ENCODE peak calls at places on chromosomes 16 and 17, in six cellular contexts. P, C, R, G, V and Q are unnamed samples.

GRCh38 chr16:66515543-66516171 is 34.3 kb downstream of the TK2 start:
- DNase-seq in P (no peak), C (peak), R (no peak), G (peak), V (no peak), Q (no peak)

GRCh38 chr16:7590934-7591333 is 258.3 kb downstream of the RBFOX1 start:
- DNase-seq in P (no peak), C (no peak), R (no peak), G (no peak), V (no peak), Q (no peak)

GRCh38 chr17:79810138-79811027 is 13.5 kb upstream of the CBX8 start:
- DNase-seq in P (peak), C (peak), R (peak), G (peak), V (no peak), Q (peak)

GRCh38 chr16:89709166-89709565 is 7.7 kb upstream of the SPATA2L start:
- DNase-seq in P (no peak), C (no peak), R (no peak), G (no peak), V (no peak), Q (no peak)

GRCh38 chr17:75876938-75877751 is 1.2 kb downstream of the TRIM47 start:
- DNase-seq in P (peak), C (peak), R (no peak), G (peak), V (peak), Q (peak)

GRCh38 chr16:75506567-75506966 is 11.3 kb upstream of the CHST6 start:
- DNase-seq in P (peak), C (no peak), R (peak), G (peak), V (no peak), Q (no peak)

GRCh38 chr17:35917519-35918213 is 12.9 kb downstream of the RDM1 start:
- DNase-seq in P (no peak), C (no peak), R (no peak), G (no peak), V (no peak), Q (no peak)

GRCh38 chr17:82418001-82418986 is at the start of the genes HEXD and OGFOD3:
- DNase-seq in P (peak), C (peak), R (peak), G (peak), V (peak), Q (peak)

GRCh38 chr17:51076821-51077220 is 43.8 kb downstream of the SPAG9 start:
- DNase-seq in P (no peak), C (no peak), R (no peak), G (no peak), V (no peak), Q (no peak)

GRCh38 chr17:77722366-77722765 is 236.1 kb upstream of the TNRC6C start:
- DNase-seq in P (no peak), C (no peak), R (no peak), G (no peak), V (no peak), Q (no peak)

GRCh38 chr16:70770968-70771552 is 29.9 kb downstream of the VAC14 start:
- DNase-seq in P (peak), C (peak), R (no peak), G (peak), V (peak), Q (peak)

GRCh38 chr17:29291163-29291752 is 2.7 kb downstream of the NUFIP2 start:
- DNase-seq in P (no peak), C (no peak), R (no peak), G (peak), V (no peak), Q (peak)

GRCh38 chr17:41655611-41656111 is 31.3 kb upstream of the KRT17 start:
- DNase-seq in P (peak), C (no peak), R (no peak), G (no peak), V (peak), Q (no peak)

GRCh38 chr16:56183266-56183665 is 8.0 kb upstream of the GNAO1 start:
- DNase-seq in P (no peak), C (no peak), R (no peak), G (no peak), V (no peak), Q (no peak)

GRCh38 chr17:79258042-79258441 is 183.4 kb downstream of the ENGASE start:
- DNase-seq in P (no peak), C (no peak), R (no peak), G (no peak), V (no peak), Q (no peak)

GRCh38 chr16:56849690-56850680 is 15.0 kb upstream of the SLC12A3 start:
- DNase-seq in P (no peak), C (no peak), R (no peak), G (peak), V (no peak), Q (no peak)

GRCh38 chr17:44091200-44091997 is 20.9 kb downstream of the G6PC3 start:
- DNase-seq in P (no peak), C (no peak), R (no peak), G (no peak), V (no peak), Q (no peak)

GRCh38 chr17:45003877-45004276 is 35.8 kb upstream of the C1QL1 start:
- DNase-seq in P (no peak), C (no peak), R (no peak), G (no peak), V (no peak), Q (no peak)

GRCh38 chr17:69710926-69711325 is 296.4 kb downstream of the MAP2K6 start:
- DNase-seq in P (no peak), C (no peak), R (no peak), G (no peak), V (no peak), Q (no peak)

GRCh38 chr17:78723001-78723796 is 58.9 kb downstream of the CYTH1 start:
- DNase-seq in P (peak), C (no peak), R (no peak), G (peak), V (no peak), Q (peak)

GRCh38 chr16:11671271-11671670 is 3.0 kb downstream of the SNN start:
- DNase-seq in P (no peak), C (no peak), R (no peak), G (no peak), V (no peak), Q (no peak)

GRCh38 chr16:55876854-55877253 is 1.7 kb upstream of the CES5A start:
- DNase-seq in P (no peak), C (no peak), R (no peak), G (peak), V (no peak), Q (no peak)

GRCh38 chr17:48484850-48485249 is 46.0 kb downstream of the HOXB1 start:
- DNase-seq in P (no peak), C (no peak), R (peak), G (peak), V (no peak), Q (no peak)

GRCh38 chr17:80663783-80664206 is 119.2 kb downstream of the RPTOR start:
- DNase-seq in P (peak), C (peak), R (no peak), G (peak), V (no peak), Q (no peak)

GRCh38 chr17:8628609-8629169 is 1.8 kb downstream of the MYH10 start:
- DNase-seq in P (no peak), C (no peak), R (no peak), G (no peak), V (no peak), Q (peak)

GRCh38 chr17:63444457-63444856 is 1.6 kb downstream of the CYB561 start:
- DNase-seq in P (no peak), C (no peak), R (no peak), G (no peak), V (no peak), Q (no peak)

GRCh38 chr17:2909853-2910234 is 113.6 kb downstream of the RAP1GAP2 start:
- DNase-seq in P (no peak), C (no peak), R (no peak), G (no peak), V (no peak), Q (no peak)

GRCh38 chr17:20066253-20066652 is 57.1 kb downstream of the SPECC1 start:
- DNase-seq in P (no peak), C (peak), R (no peak), G (peak), V (peak), Q (peak)

GRCh38 chr16:720507-720989 is 398 bp upstream of the ANTKMT start:
- DNase-seq in P (peak), C (peak), R (no peak), G (peak), V (no peak), Q (peak)

GRCh38 chr17:38751803-38752118 is 780 bp upstream of the PSMB3 start:
- DNase-seq in P (peak), C (peak), R (peak), G (peak), V (peak), Q (peak)

GRCh38 chr17:57337390-57337789 is 81.1 kb downstream of the MSI2 start:
- DNase-seq in P (no peak), C (no peak), R (no peak), G (no peak), V (no peak), Q (no peak)

GRCh38 chr17:64662774-64663367 is 764 bp upstream of the SMURF2 start:
- DNase-seq in P (no peak), C (no peak), R (no peak), G (no peak), V (no peak), Q (no peak)

GRCh38 chr16:64096671-64097070 is 1025.2 kb downstream of the CDH11 start:
- DNase-seq in P (no peak), C (no peak), R (no peak), G (no peak), V (no peak), Q (no peak)

GRCh38 chr17:81371910-81372760 is 23.1 kb upstream of the BAHCC1 start:
- DNase-seq in P (peak), C (no peak), R (no peak), G (peak), V (no peak), Q (peak)

GRCh38 chr17:15891348-15891747 is 53.6 kb upstream of the ADORA2B start:
- DNase-seq in P (no peak), C (no peak), R (no peak), G (no peak), V (no peak), Q (no peak)

GRCh38 chr17:34562387-34562786 is 17.0 kb upstream of the TMEM132E start:
- DNase-seq in P (no peak), C (no peak), R (no peak), G (no peak), V (no peak), Q (no peak)

GRCh38 chr17:76014925-76015261 is 12.2 kb downstream of the EVPL start:
- DNase-seq in P (no peak), C (no peak), R (no peak), G (no peak), V (no peak), Q (no peak)

GRCh38 chr16:23506606-23506994 is 3.7 kb downstream of the GGA2 start:
- DNase-seq in P (no peak), C (no peak), R (no peak), G (no peak), V (no peak), Q (no peak)

GRCh38 chr16:23504453-23505179 is 5.7 kb downstream of the GGA2 start:
- DNase-seq in P (peak), C (peak), R (peak), G (peak), V (no peak), Q (peak)

GRCh38 chr16:23504076-23504452 is 6.2 kb downstream of the GGA2 start:
- DNase-seq in P (no peak), C (peak), R (no peak), G (peak), V (no peak), Q (no peak)

GRCh38 chr16:23505942-23506605 is 4.2 kb downstream of the GGA2 start:
- DNase-seq in P (no peak), C (no peak), R (no peak), G (no peak), V (no peak), Q (no peak)

DNA sequence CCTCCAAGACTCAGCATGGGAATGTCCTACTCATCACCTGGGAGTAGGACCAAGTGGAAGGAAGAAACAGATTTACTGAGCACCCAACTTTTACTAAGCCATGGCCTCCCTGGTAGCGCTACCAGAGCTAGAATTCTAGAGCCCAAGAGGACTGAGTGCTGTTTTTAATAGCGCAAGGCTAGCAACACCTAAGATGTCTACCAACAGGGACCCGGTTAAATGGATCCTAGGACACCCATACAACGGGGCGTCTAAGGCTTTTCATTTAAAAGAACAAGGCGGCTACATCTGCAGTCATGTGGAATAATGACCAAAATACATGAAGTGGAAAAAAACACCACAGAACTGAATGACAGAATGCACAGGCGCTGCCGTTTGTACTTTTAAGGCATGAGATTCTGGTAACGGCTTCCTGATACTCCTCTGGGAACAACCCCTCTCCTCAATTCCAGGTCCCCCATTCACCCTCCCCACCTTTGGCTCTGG is 5.1 kb downstream of the GGA2 start:
- DNase-seq in P (no peak), C (no peak), R (no peak), G (peak), V (no peak), Q (no peak)
- H3K27ac ChIP-seq in P (peak), C (peak), R (peak), G (no peak), V (peak), Q (peak)

DNA sequence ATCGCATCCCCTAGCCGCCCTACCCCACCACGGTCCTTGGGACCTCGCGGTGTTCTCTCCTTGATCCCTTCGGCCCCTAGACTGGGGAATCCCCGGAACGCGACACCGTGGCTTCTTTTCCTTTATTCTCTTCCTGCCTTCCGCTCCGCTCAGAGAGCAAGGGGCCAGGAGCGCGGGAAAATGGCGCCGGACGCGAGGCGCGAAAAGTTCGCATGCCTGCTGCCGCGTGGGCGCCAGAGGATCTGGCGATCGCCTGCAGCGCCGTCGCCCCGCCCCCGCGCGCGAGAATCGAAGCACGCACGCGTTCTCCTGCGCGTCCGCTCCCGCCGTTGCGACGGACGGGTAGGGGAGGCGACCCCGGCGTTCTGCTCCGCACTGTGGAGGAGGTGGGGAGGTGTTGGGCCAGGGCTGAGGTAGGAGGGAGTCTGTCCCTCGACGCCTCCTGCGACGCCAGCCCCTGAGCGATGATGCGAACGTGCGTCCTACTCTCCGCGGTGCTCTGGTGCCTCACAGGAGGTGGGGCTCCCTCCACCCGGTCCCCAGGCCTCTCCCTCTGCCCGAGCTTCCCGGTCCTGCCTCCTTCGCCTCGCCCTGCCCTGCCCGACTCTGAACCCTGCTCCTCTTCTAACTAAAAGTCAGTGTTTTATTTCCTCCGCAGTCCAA is at the start of gene ZPBP2:
- DNase-seq in P (peak), C (no peak), R (no peak), G (no peak), V (no peak), Q (no peak)
- H3K27ac ChIP-seq in P (peak), C (no peak), R (no peak), G (no peak), V (no peak), Q (no peak)

DNA sequence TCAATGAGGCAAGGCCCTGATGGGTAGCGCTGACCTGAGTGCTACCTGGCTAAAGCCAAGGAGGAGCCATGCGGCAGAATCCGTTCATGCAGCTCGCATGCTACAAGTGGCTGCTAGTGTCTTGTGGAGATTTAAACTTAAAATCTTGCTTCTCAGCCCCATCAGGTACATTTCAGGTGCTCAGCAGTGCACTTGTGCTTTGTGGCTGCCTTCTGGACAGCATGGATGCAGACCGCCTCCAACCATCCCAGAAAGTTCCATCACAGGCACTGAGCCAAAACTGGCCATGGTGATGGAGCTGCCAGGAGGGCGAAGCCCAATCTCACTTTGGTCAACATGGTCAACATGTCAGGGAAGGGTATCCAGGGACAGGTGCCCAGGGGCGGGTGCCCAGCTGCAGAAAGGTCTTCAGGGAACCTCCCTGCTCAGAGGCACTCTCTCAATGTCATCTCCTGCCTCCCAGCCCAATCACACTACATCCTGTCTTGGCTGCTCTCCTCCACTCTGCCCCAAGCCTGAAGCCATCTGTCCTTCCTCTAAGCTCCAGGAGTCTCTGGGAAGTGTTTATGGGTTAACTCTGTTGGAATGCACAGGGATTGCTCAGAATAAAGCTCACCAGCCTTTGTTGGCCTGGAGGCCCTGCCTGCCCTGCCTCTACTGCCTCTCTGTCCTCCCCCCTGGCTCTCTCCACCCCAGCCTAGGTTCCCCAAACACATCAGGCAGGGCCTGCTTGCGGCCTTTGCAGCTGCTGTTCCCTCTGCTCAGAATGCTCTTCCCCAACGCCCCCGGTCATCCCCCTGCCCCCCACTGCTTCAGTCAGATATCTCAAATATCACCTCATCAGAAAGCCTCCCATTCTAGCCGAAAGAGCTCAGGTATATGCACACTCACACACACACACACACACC is 18.3 kb upstream of the TNFRSF13B start:
- DNase-seq in P (no peak), C (no peak), R (no peak), G (peak), V (no peak), Q (no peak)
- H3K27ac ChIP-seq in P (peak), C (no peak), R (no peak), G (no peak), V (no peak), Q (no peak)

GRCh38 chr16:17275076-17275732 is 195.6 kb downstream of the XYLT1 start:
- DNase-seq in P (peak), C (no peak), R (no peak), G (peak), V (no peak), Q (no peak)

GRCh38 chr16:17272716-17273115 is 198.0 kb downstream of the XYLT1 start:
- DNase-seq in P (no peak), C (no peak), R (no peak), G (no peak), V (no peak), Q (no peak)

GRCh38 chr16:17271687-17272086 is 199.1 kb downstream of the XYLT1 start:
- DNase-seq in P (peak), C (no peak), R (no peak), G (no peak), V (peak), Q (peak)

GRCh38 chr16:17270683-17271109 is 200.1 kb downstream of the XYLT1 start:
- DNase-seq in P (peak), C (no peak), R (no peak), G (no peak), V (no peak), Q (no peak)

DNA sequence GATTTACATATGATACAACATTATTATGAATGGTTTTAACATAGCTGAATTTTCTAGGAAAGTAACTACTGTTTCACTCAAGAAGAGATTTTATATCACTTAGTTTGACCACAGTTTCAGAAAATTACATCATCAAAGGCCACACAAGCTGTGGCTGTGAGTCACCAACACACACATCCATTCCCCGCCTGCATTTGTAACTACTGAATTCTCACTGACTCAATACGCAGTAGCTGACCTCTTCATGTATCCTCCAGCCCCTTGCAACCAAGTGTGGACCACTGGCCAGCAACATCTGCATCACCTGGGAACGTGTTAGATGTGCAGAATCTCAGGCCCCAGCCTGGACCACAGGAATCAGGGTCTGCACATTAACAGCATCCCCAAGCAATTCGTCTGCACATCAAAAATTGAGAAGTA is 197.6 kb downstream of the XYLT1 start:
- DNase-seq in P (no peak), C (peak), R (peak), G (peak), V (no peak), Q (no peak)
- H3K27ac ChIP-seq in P (peak), C (no peak), R (no peak), G (no peak), V (no peak), Q (no peak)